ENCODE peak calls at places on chromosomes 5 and 9, in six cellular contexts. One of them, this sample, is unnamed.
A peak's percentile ranks its signal among the peaks of the same experiment; 100 is the strongest.

GRCh38 chr5:117463836-117464235 is 889.2 kb upstream of the SEMA6A start:
- DNase-seq in WTC11: no peak
- DNase-seq in GM12878: no peak
- DNase-seq in HepG2: no peak
- DNase-seq in H1: no peak
- DNase-seq in K562: no peak
- DNase-seq in this sample: no peak

GRCh38 chr9:112010537-112010936 is 113.9 kb downstream of the UGCG start:
- DNase-seq in WTC11: no peak
- DNase-seq in HepG2: no peak
- DNase-seq in K562: no peak
- DNase-seq in GM12878: no peak
- DNase-seq in H1: no peak
- DNase-seq in this sample: no peak

GRCh38 chr5:177097016-177097985 is 10.6 kb downstream of the FGFR4 start:
- DNase-seq in K562: no peak
- DNase-seq in WTC11: no peak
- DNase-seq in GM12878: no peak
- DNase-seq in HepG2: no peak
- DNase-seq in H1: no peak
- DNase-seq in this sample: no peak

GRCh38 chr9:18743976-18744375 is 270.0 kb downstream of the ADAMTSL1 start:
- DNase-seq in HepG2: no peak
- DNase-seq in WTC11: no peak
- DNase-seq in H1: no peak
- DNase-seq in GM12878: no peak
- DNase-seq in K562: no peak
- DNase-seq in this sample: no peak

GRCh38 chr5:106964102-106964501 is 706.6 kb downstream of the EFNA5 start:
- DNase-seq in H1: no peak
- DNase-seq in WTC11: no peak
- DNase-seq in GM12878: no peak
- DNase-seq in HepG2: no peak
- DNase-seq in K562: no peak
- DNase-seq in this sample: no peak

GRCh38 chr5:102511666-102512065 is 12.9 kb upstream of the SLCO6A1 start:
- DNase-seq in WTC11: no peak
- DNase-seq in GM12878: no peak
- DNase-seq in H1: no peak
- DNase-seq in K562: no peak
- DNase-seq in HepG2: no peak
- DNase-seq in this sample: no peak

GRCh38 chr9:119227422-119227821 is 141.8 kb downstream of the BRINP1 start:
- DNase-seq in K562: no peak
- DNase-seq in GM12878: no peak
- DNase-seq in HepG2: no peak
- DNase-seq in WTC11: no peak
- DNase-seq in H1: no peak
- DNase-seq in this sample: no peak

GRCh38 chr9:3956081-3956701 is 343.7 kb downstream of the GLIS3 start:
- DNase-seq in H1: no peak
- DNase-seq in HepG2: no peak
- DNase-seq in GM12878: no peak
- DNase-seq in K562: no peak
- DNase-seq in WTC11: no peak
- DNase-seq in this sample: no peak

GRCh38 chr9:136342191-136343120 is 15.1 kb downstream of the GPSM1 start:
- DNase-seq in WTC11: peak; percentile 92
- DNase-seq in H1: peak; percentile 100
- DNase-seq in K562: peak; percentile 96
- DNase-seq in HepG2: no peak
- DNase-seq in GM12878: peak; percentile 23
- DNase-seq in this sample: peak; percentile 88

GRCh38 chr5:74490814-74491213 is 149.7 kb downstream of the ENC1 start:
- DNase-seq in GM12878: peak; percentile 88
- DNase-seq in HepG2: no peak
- DNase-seq in H1: no peak
- DNase-seq in WTC11: no peak
- DNase-seq in K562: no peak
- DNase-seq in this sample: no peak

GRCh38 chr9:133897675-133898074 is 94.4 kb downstream of the VAV2 start:
- DNase-seq in K562: no peak
- DNase-seq in WTC11: no peak
- DNase-seq in GM12878: no peak
- DNase-seq in HepG2: no peak
- DNase-seq in H1: no peak
- DNase-seq in this sample: no peak

GRCh38 chr5:173697931-173698579 is 81.6 kb upstream of the BOD1 start:
- DNase-seq in K562: no peak
- DNase-seq in WTC11: no peak
- DNase-seq in HepG2: no peak
- DNase-seq in GM12878: no peak
- DNase-seq in H1: no peak
- DNase-seq in this sample: no peak

GRCh38 chr5:177483994-177484901 is 10.8 kb upstream of the DBN1 start:
- DNase-seq in K562: no peak
- DNase-seq in HepG2: no peak
- DNase-seq in GM12878: no peak
- DNase-seq in WTC11: no peak
- DNase-seq in H1: no peak
- DNase-seq in this sample: no peak

GRCh38 chr9:4852419-4852818 is 59.7 kb downstream of the RCL1 start:
- DNase-seq in WTC11: no peak
- DNase-seq in K562: peak; percentile 87
- DNase-seq in HepG2: no peak
- DNase-seq in GM12878: no peak
- DNase-seq in H1: no peak
- DNase-seq in this sample: no peak

GRCh38 chr5:146401021-146401420 is 46.1 kb upstream of the TCERG1 start:
- DNase-seq in GM12878: no peak
- DNase-seq in WTC11: no peak
- DNase-seq in HepG2: no peak
- DNase-seq in H1: no peak
- DNase-seq in K562: no peak
- DNase-seq in this sample: no peak

GRCh38 chr5:157379983-157380382 is 80.0 kb upstream of the NIPAL4 start:
- DNase-seq in H1: no peak
- DNase-seq in HepG2: no peak
- DNase-seq in GM12878: no peak
- DNase-seq in K562: no peak
- DNase-seq in WTC11: no peak
- DNase-seq in this sample: no peak

GRCh38 chr5:127386557-127386956 is 96.0 kb downstream of the MEGF10 start:
- DNase-seq in WTC11: no peak
- DNase-seq in GM12878: no peak
- DNase-seq in H1: no peak
- DNase-seq in K562: no peak
- DNase-seq in HepG2: peak; percentile 3
- DNase-seq in this sample: no peak

GRCh38 chr9:132985489-132985888 is 7.0 kb downstream of the GFI1B start:
- DNase-seq in GM12878: no peak
- DNase-seq in HepG2: no peak
- DNase-seq in H1: no peak
- DNase-seq in WTC11: no peak
- DNase-seq in K562: no peak
- DNase-seq in this sample: no peak

GRCh38 chr9:7150153-7150890 is 392.5 kb downstream of the KDM4C start:
- DNase-seq in HepG2: no peak
- DNase-seq in K562: no peak
- DNase-seq in GM12878: no peak
- DNase-seq in WTC11: no peak
- DNase-seq in H1: no peak
- DNase-seq in this sample: no peak

GRCh38 chr5:38663276-38663675 is 106.8 kb upstream of the LIFR start:
- DNase-seq in K562: no peak
- DNase-seq in HepG2: no peak
- DNase-seq in WTC11: no peak
- DNase-seq in GM12878: no peak
- DNase-seq in H1: no peak
- DNase-seq in this sample: no peak

GRCh38 chr5:38667499-38667776 is 111.0 kb upstream of the LIFR start:
- DNase-seq in WTC11: no peak
- DNase-seq in K562: no peak
- DNase-seq in H1: no peak
- DNase-seq in HepG2: no peak
- DNase-seq in GM12878: no peak
- DNase-seq in this sample: no peak

GRCh38 chr5:38670066-38670465 is 113.6 kb upstream of the LIFR start:
- DNase-seq in H1: no peak
- DNase-seq in WTC11: no peak
- DNase-seq in GM12878: no peak
- DNase-seq in K562: no peak
- DNase-seq in HepG2: no peak
- DNase-seq in this sample: no peak

GRCh38 chr5:38670878-38671277 is 114.4 kb upstream of the LIFR start:
- DNase-seq in H1: no peak
- DNase-seq in WTC11: no peak
- DNase-seq in K562: no peak
- DNase-seq in HepG2: no peak
- DNase-seq in GM12878: no peak
- DNase-seq in this sample: no peak

GRCh38 chr5:38666668-38667498 is 110.4 kb upstream of the LIFR start:
- DNase-seq in GM12878: no peak
- DNase-seq in H1: peak; percentile 48
- DNase-seq in K562: peak; percentile 64
- DNase-seq in WTC11: peak; percentile 52
- DNase-seq in HepG2: peak; percentile 25
- DNase-seq in this sample: peak; percentile 48
- TF ChIP-seq CREB1 in GM12878: no peak
- TF ChIP-seq CREB1 in H1: no peak
- TF ChIP-seq CREB1 in K562: no peak
- TF ChIP-seq CREB1 in WTC11: no peak
- TF ChIP-seq CREB1 in HepG2: no peak
- TF ChIP-seq CREB1 in this sample: no peak

GRCh38 chr5:144101616-144102015 is 68.8 kb downstream of the YIPF5 start:
- DNase-seq in H1: no peak
- DNase-seq in GM12878: no peak
- DNase-seq in K562: no peak
- DNase-seq in WTC11: no peak
- DNase-seq in HepG2: no peak
- DNase-seq in this sample: no peak

GRCh38 chr5:144102979-144103378 is 67.5 kb downstream of the YIPF5 start:
- DNase-seq in GM12878: no peak
- DNase-seq in K562: no peak
- DNase-seq in HepG2: no peak
- DNase-seq in H1: no peak
- DNase-seq in WTC11: no peak
- DNase-seq in this sample: no peak

GRCh38 chr5:144103611-144104010 is 66.8 kb downstream of the YIPF5 start:
- DNase-seq in K562: no peak
- DNase-seq in GM12878: no peak
- DNase-seq in HepG2: no peak
- DNase-seq in WTC11: no peak
- DNase-seq in H1: no peak
- DNase-seq in this sample: no peak

GRCh38 chr5:144102361-144102760 is 68.1 kb downstream of the YIPF5 start:
- DNase-seq in GM12878: no peak
- DNase-seq in HepG2: no peak
- DNase-seq in H1: no peak
- DNase-seq in K562: no peak
- DNase-seq in WTC11: no peak
- DNase-seq in this sample: no peak

GRCh38 chr5:144104086-144104485 is 66.4 kb downstream of the YIPF5 start:
- DNase-seq in WTC11: no peak
- DNase-seq in HepG2: no peak
- DNase-seq in K562: no peak
- DNase-seq in GM12878: peak; percentile 11
- DNase-seq in H1: no peak
- DNase-seq in this sample: no peak
- TF ChIP-seq CREB1 in WTC11: no peak
- TF ChIP-seq CREB1 in HepG2: no peak
- TF ChIP-seq CREB1 in K562: no peak
- TF ChIP-seq CREB1 in GM12878: no peak
- TF ChIP-seq CREB1 in H1: no peak
- TF ChIP-seq CREB1 in this sample: no peak

GRCh38 chr9:131459056-131459455 is 43.7 kb upstream of the POMT1 start:
- DNase-seq in WTC11: no peak
- DNase-seq in HepG2: no peak
- DNase-seq in GM12878: no peak
- DNase-seq in H1: no peak
- DNase-seq in K562: no peak
- DNase-seq in this sample: no peak

GRCh38 chr9:131457746-131458145 is 45.0 kb upstream of the POMT1 start:
- DNase-seq in GM12878: no peak
- DNase-seq in HepG2: no peak
- DNase-seq in H1: no peak
- DNase-seq in WTC11: no peak
- DNase-seq in K562: no peak
- DNase-seq in this sample: no peak

GRCh38 chr9:131449276-131449675 is 53.4 kb upstream of the POMT1 start:
- DNase-seq in K562: no peak
- DNase-seq in WTC11: no peak
- DNase-seq in GM12878: no peak
- DNase-seq in HepG2: no peak
- DNase-seq in H1: no peak
- DNase-seq in this sample: no peak

GRCh38 chr9:131448818-131449217 is 53.9 kb upstream of the POMT1 start:
- DNase-seq in GM12878: no peak
- DNase-seq in WTC11: no peak
- DNase-seq in HepG2: no peak
- DNase-seq in H1: no peak
- DNase-seq in K562: no peak
- DNase-seq in this sample: no peak

DNA sequence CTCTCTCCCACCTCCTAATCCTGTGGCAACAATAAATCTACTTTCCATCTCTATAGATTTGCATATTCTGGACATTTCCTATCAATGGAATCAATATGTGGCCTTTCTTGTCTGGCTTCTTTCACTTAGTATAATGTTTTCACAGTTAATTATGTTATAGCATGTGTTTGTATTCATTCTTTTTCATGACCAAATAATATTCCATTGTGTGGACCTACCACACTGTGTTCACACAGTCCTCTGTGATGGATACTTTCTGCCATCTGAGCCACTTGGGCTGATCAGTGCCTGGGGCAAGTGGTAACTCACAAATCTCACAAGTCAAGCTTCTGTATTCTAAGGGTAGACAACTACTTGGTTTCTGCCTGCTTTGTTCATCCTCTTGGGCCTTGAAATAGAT is 48.7 kb upstream of the POMT1 start:
- DNase-seq in WTC11: no peak
- DNase-seq in H1: no peak
- DNase-seq in HepG2: no peak
- DNase-seq in K562: no peak
- DNase-seq in GM12878: no peak
- DNase-seq in this sample: no peak
- TF ChIP-seq CREB1 in WTC11: no peak
- TF ChIP-seq CREB1 in H1: no peak
- TF ChIP-seq CREB1 in HepG2: no peak
- TF ChIP-seq CREB1 in K562: no peak
- TF ChIP-seq CREB1 in GM12878: no peak
- TF ChIP-seq CREB1 in this sample: no peak

DNA sequence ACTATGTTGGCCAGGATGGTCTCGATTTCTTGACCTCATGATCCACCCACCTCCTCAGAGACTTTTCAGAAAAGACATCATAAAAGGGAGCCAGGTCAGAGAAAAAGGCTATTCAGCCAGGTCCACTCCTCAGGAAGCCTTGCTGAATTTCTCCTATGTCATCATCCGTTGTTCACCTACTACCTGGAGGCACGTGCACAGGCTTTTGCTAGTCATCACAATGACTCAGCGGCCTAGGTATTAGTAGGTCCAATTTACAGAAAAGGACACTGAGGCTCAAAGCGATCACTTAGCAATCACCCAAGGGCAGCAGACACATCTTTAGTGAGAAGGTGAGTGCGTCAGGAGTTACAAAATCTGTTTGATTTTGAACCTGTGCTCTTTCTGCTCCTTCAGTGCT is 72.3 kb upstream of the RAD23B start:
- DNase-seq in H1: no peak
- DNase-seq in GM12878: no peak
- DNase-seq in HepG2: no peak
- DNase-seq in K562: no peak
- DNase-seq in WTC11: no peak
- DNase-seq in this sample: no peak
- TF ChIP-seq CREB1 in H1: no peak
- TF ChIP-seq CREB1 in GM12878: no peak
- TF ChIP-seq CREB1 in HepG2: no peak
- TF ChIP-seq CREB1 in K562: no peak
- TF ChIP-seq CREB1 in WTC11: no peak
- TF ChIP-seq CREB1 in this sample: no peak